ENCODE peak calls at places on chromosomes 5 and 9, in six cellular contexts. One of them, this sample, is unnamed.

GRCh38 chr5:167708449-167708848 is 583.0 kb upstream of the WWC1 start:
- DNase-seq in thoracic aorta: no peak
- DNase-seq in body of pancreas: no peak
- DNase-seq in stomach: no peak
- DNase-seq in cardiac muscle cell: no peak
- DNase-seq in endodermal cell: peak; percentile 66
- DNase-seq in this sample: peak; percentile 42

GRCh38 chr5:14935341-14935740 is 63.8 kb upstream of the ANKH start:
- DNase-seq in thoracic aorta: no peak
- DNase-seq in body of pancreas: no peak
- DNase-seq in stomach: no peak
- DNase-seq in cardiac muscle cell: no peak
- DNase-seq in endodermal cell: no peak
- DNase-seq in this sample: no peak

GRCh38 chr9:94082956-94083355 is 1.3 kb upstream of the PTPDC1 start:
- DNase-seq in thoracic aorta: no peak
- DNase-seq in body of pancreas: no peak
- DNase-seq in stomach: no peak
- DNase-seq in cardiac muscle cell: peak; percentile 71
- DNase-seq in endodermal cell: no peak
- DNase-seq in this sample: no peak

GRCh38 chr9:100725376-100725775 is 147.5 kb downstream of the CAVIN4 start:
- DNase-seq in thoracic aorta: no peak
- DNase-seq in body of pancreas: no peak
- DNase-seq in stomach: no peak
- DNase-seq in cardiac muscle cell: peak; percentile 70
- DNase-seq in endodermal cell: no peak
- DNase-seq in this sample: no peak

GRCh38 chr5:42157215-42157614 is 232.1 kb downstream of the FBXO4 start:
- DNase-seq in thoracic aorta: no peak
- DNase-seq in body of pancreas: no peak
- DNase-seq in stomach: no peak
- DNase-seq in cardiac muscle cell: no peak
- DNase-seq in endodermal cell: no peak
- DNase-seq in this sample: no peak

GRCh38 chr5:61582421-61582820 is 250.4 kb downstream of the ZSWIM6 start:
- DNase-seq in thoracic aorta: no peak
- DNase-seq in body of pancreas: no peak
- DNase-seq in stomach: no peak
- DNase-seq in cardiac muscle cell: peak; percentile 60
- DNase-seq in endodermal cell: no peak
- DNase-seq in this sample: no peak

GRCh38 chr9:27086818-27087680 is 22.0 kb upstream of the TEK start:
- DNase-seq in thoracic aorta: no peak
- DNase-seq in body of pancreas: no peak
- DNase-seq in stomach: no peak
- DNase-seq in cardiac muscle cell: peak; percentile 67
- DNase-seq in endodermal cell: no peak
- DNase-seq in this sample: no peak

GRCh38 chr9:91750343-91750742 is 199.7 kb downstream of the ROR2 start:
- DNase-seq in thoracic aorta: no peak
- DNase-seq in body of pancreas: no peak
- DNase-seq in stomach: no peak
- DNase-seq in cardiac muscle cell: no peak
- DNase-seq in endodermal cell: no peak
- DNase-seq in this sample: no peak

GRCh38 chr5:611731-612486 is at the start of gene CEP72:
- DNase-seq in thoracic aorta: peak; percentile 57
- DNase-seq in body of pancreas: peak; percentile 90
- DNase-seq in stomach: peak; percentile 92
- DNase-seq in cardiac muscle cell: peak; percentile 90
- DNase-seq in endodermal cell: peak; percentile 97
- DNase-seq in this sample: peak; percentile 99

GRCh38 chr5:154970759-154971158 is 29.9 kb downstream of the MRPL22 start:
- DNase-seq in thoracic aorta: no peak
- DNase-seq in body of pancreas: no peak
- DNase-seq in stomach: no peak
- DNase-seq in cardiac muscle cell: peak; percentile 14
- DNase-seq in endodermal cell: no peak
- DNase-seq in this sample: no peak

GRCh38 chr5:147935032-147935431 is 28.7 kb upstream of the C5orf46 start:
- DNase-seq in thoracic aorta: no peak
- DNase-seq in body of pancreas: peak; percentile 53
- DNase-seq in stomach: no peak
- DNase-seq in cardiac muscle cell: peak; percentile 63
- DNase-seq in endodermal cell: no peak
- DNase-seq in this sample: peak; percentile 52

GRCh38 chr5:117454716-117455212 is 880.1 kb upstream of the SEMA6A start:
- DNase-seq in thoracic aorta: no peak
- DNase-seq in body of pancreas: peak; percentile 73
- DNase-seq in stomach: peak; percentile 61
- DNase-seq in cardiac muscle cell: peak; percentile 41
- DNase-seq in endodermal cell: peak; percentile 93
- DNase-seq in this sample: no peak

GRCh38 chr5:160209917-160210316 is 19.4 kb upstream of the FABP6 start:
- DNase-seq in thoracic aorta: no peak
- DNase-seq in body of pancreas: peak; percentile 6
- DNase-seq in stomach: no peak
- DNase-seq in cardiac muscle cell: no peak
- DNase-seq in endodermal cell: no peak
- DNase-seq in this sample: no peak

GRCh38 chr9:132312426-132312825 is 42.4 kb downstream of the SETX start:
- DNase-seq in thoracic aorta: no peak
- DNase-seq in body of pancreas: no peak
- DNase-seq in stomach: no peak
- DNase-seq in cardiac muscle cell: no peak
- DNase-seq in endodermal cell: no peak
- DNase-seq in this sample: no peak

GRCh38 chr5:33524476-33524875 is 83.7 kb downstream of the TARS1 start:
- DNase-seq in thoracic aorta: no peak
- DNase-seq in body of pancreas: no peak
- DNase-seq in stomach: no peak
- DNase-seq in cardiac muscle cell: no peak
- DNase-seq in endodermal cell: no peak
- DNase-seq in this sample: no peak

GRCh38 chr5:115170128-115170923 is 618 bp upstream of the TRIM36 start:
- DNase-seq in thoracic aorta: no peak
- DNase-seq in body of pancreas: no peak
- DNase-seq in stomach: no peak
- DNase-seq in cardiac muscle cell: no peak
- DNase-seq in endodermal cell: peak; percentile 89
- DNase-seq in this sample: peak; percentile 64

GRCh38 chr5:126808619-126809018 is 31.7 kb downstream of the LMNB1 start:
- DNase-seq in thoracic aorta: no peak
- DNase-seq in body of pancreas: no peak
- DNase-seq in stomach: no peak
- DNase-seq in cardiac muscle cell: peak; percentile 67
- DNase-seq in endodermal cell: no peak
- DNase-seq in this sample: no peak

GRCh38 chr9:91659529-91660294 is 236.1 kb upstream of the NFIL3 start:
- DNase-seq in thoracic aorta: no peak
- DNase-seq in body of pancreas: no peak
- DNase-seq in stomach: no peak
- DNase-seq in cardiac muscle cell: peak; percentile 44
- DNase-seq in endodermal cell: peak; percentile 76
- DNase-seq in this sample: peak; percentile 77

GRCh38 chr5:139689631-139690384 is 41.7 kb downstream of the CXXC5 start:
- DNase-seq in thoracic aorta: no peak
- DNase-seq in body of pancreas: peak; percentile 90
- DNase-seq in stomach: peak; percentile 74
- DNase-seq in cardiac muscle cell: peak; percentile 62
- DNase-seq in endodermal cell: peak; percentile 88
- DNase-seq in this sample: peak; percentile 86

GRCh38 chr9:137298401-137298982 is 3.6 kb downstream of the NRARP start:
- DNase-seq in thoracic aorta: no peak
- DNase-seq in body of pancreas: no peak
- DNase-seq in stomach: peak; percentile 70
- DNase-seq in cardiac muscle cell: peak; percentile 61
- DNase-seq in endodermal cell: peak; percentile 63
- DNase-seq in this sample: no peak

GRCh38 chr9:137300607-137301085 is 1.4 kb downstream of the NRARP start:
- DNase-seq in thoracic aorta: no peak
- DNase-seq in body of pancreas: peak; percentile 53
- DNase-seq in stomach: no peak
- DNase-seq in cardiac muscle cell: no peak
- DNase-seq in endodermal cell: peak; percentile 84
- DNase-seq in this sample: peak; percentile 92

GRCh38 chr9:137301086-137301947 is 754 bp downstream of the NRARP start:
- DNase-seq in thoracic aorta: no peak
- DNase-seq in body of pancreas: peak; percentile 71
- DNase-seq in stomach: peak; percentile 68
- DNase-seq in cardiac muscle cell: peak; percentile 74
- DNase-seq in endodermal cell: peak; percentile 85
- DNase-seq in this sample: peak; percentile 93

GRCh38 chr9:137298983-137299521 is 3.0 kb downstream of the NRARP start:
- DNase-seq in thoracic aorta: no peak
- DNase-seq in body of pancreas: no peak
- DNase-seq in stomach: no peak
- DNase-seq in cardiac muscle cell: no peak
- DNase-seq in endodermal cell: peak; percentile 82
- DNase-seq in this sample: no peak

DNA sequence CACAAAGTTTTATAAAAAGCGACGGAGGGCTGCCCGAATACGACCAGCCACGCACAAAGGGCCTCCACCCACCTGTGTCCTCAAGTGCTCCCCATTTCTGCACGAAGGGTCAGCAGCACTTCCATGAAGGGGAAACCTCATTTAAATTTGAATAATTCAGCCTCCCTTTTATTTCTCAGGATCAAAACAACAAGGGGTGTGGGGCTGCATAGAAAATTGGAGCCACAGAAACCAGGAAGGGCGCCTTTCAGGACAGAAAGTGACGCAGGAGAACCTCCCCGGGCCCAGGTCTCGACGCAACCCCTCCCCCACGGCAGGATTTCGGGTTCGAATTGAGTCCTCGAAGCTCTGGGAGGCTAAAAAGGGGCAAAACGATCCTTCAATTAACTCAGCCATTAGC is 2.1 kb downstream of the NRARP start:
- DNase-seq in thoracic aorta: no peak
- DNase-seq in body of pancreas: peak; percentile 71
- DNase-seq in stomach: no peak
- DNase-seq in cardiac muscle cell: no peak
- DNase-seq in endodermal cell: peak; percentile 73
- DNase-seq in this sample: no peak
- H3K4me3 ChIP-seq in thoracic aorta: peak overlapping the region; percentile 23
- H3K4me3 ChIP-seq in body of pancreas: peak overlapping the region; percentile 43
- H3K4me3 ChIP-seq in stomach: peak overlapping the region; percentile 62
- H3K4me3 ChIP-seq in cardiac muscle cell: peak overlapping the region; percentile 60
- H3K4me3 ChIP-seq in endodermal cell: peak overlapping the region; percentile 90
- H3K4me3 ChIP-seq in this sample: peak overlapping the region; percentile 95

GRCh38 chr5:95815143-95815729 is 7.3 kb downstream of the GLRX start:
- DNase-seq in thoracic aorta: no peak
- DNase-seq in body of pancreas: no peak
- DNase-seq in stomach: no peak
- DNase-seq in cardiac muscle cell: no peak
- DNase-seq in endodermal cell: no peak
- DNase-seq in this sample: no peak

GRCh38 chr5:95818181-95819147 is 4.1 kb downstream of the GLRX start:
- DNase-seq in thoracic aorta: no peak
- DNase-seq in body of pancreas: peak; percentile 51
- DNase-seq in stomach: peak; percentile 33
- DNase-seq in cardiac muscle cell: no peak
- DNase-seq in endodermal cell: no peak
- DNase-seq in this sample: no peak

GRCh38 chr5:95816803-95817202 is 5.7 kb downstream of the GLRX start:
- DNase-seq in thoracic aorta: no peak
- DNase-seq in body of pancreas: no peak
- DNase-seq in stomach: no peak
- DNase-seq in cardiac muscle cell: no peak
- DNase-seq in endodermal cell: no peak
- DNase-seq in this sample: no peak

GRCh38 chr5:95816341-95816740 is 6.2 kb downstream of the GLRX start:
- DNase-seq in thoracic aorta: no peak
- DNase-seq in body of pancreas: no peak
- DNase-seq in stomach: no peak
- DNase-seq in cardiac muscle cell: no peak
- DNase-seq in endodermal cell: no peak
- DNase-seq in this sample: no peak

DNA sequence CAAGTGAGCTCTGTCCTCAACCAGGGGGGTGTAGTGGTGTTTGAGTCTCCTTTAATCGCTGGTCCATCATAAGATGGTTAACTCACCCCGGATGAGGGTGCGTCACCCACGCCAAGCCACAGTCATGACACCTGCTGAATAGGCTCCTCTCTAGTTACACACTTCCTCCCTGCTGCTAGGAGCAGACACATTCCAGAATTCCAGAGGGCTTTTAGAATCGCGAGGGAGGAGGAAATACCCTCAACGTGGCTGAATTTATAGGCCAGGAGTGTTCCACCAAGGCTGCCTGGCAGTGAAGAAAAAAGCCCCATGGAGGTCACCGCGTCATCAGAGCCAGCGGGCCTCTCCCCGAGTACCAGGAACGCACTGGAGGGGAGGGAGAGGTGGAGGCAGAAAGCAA is 5.1 kb downstream of the GLRX start:
- DNase-seq in thoracic aorta: no peak
- DNase-seq in body of pancreas: no peak
- DNase-seq in stomach: no peak
- DNase-seq in cardiac muscle cell: no peak
- DNase-seq in endodermal cell: no peak
- DNase-seq in this sample: no peak
- H3K4me3 ChIP-seq in thoracic aorta: no peak overlapping the region
- H3K4me3 ChIP-seq in body of pancreas: no peak overlapping the region
- H3K4me3 ChIP-seq in stomach: peak overlapping the region; percentile 77
- H3K4me3 ChIP-seq in cardiac muscle cell: no peak overlapping the region
- H3K4me3 ChIP-seq in endodermal cell: no peak overlapping the region
- H3K4me3 ChIP-seq in this sample: no peak overlapping the region

GRCh38 chr9:124011460-124012301 is at the start of gene LHX2:
- DNase-seq in thoracic aorta: no peak
- DNase-seq in body of pancreas: peak; percentile 22
- DNase-seq in stomach: peak; percentile 37
- DNase-seq in cardiac muscle cell: peak; percentile 89
- DNase-seq in endodermal cell: peak; percentile 97
- DNase-seq in this sample: peak; percentile 96
- H3K4me3 ChIP-seq in thoracic aorta: peak within 1 kb of the TSS; percentile 62
- H3K4me3 ChIP-seq in body of pancreas: no peak within 1 kb of the TSS
- H3K4me3 ChIP-seq in stomach: peak within 1 kb of the TSS; percentile 44
- H3K4me3 ChIP-seq in cardiac muscle cell: peak within 1 kb of the TSS; percentile 33
- H3K4me3 ChIP-seq in endodermal cell: peak within 1 kb of the TSS; percentile 29
- H3K4me3 ChIP-seq in this sample: peak within 1 kb of the TSS; percentile 34

DNA sequence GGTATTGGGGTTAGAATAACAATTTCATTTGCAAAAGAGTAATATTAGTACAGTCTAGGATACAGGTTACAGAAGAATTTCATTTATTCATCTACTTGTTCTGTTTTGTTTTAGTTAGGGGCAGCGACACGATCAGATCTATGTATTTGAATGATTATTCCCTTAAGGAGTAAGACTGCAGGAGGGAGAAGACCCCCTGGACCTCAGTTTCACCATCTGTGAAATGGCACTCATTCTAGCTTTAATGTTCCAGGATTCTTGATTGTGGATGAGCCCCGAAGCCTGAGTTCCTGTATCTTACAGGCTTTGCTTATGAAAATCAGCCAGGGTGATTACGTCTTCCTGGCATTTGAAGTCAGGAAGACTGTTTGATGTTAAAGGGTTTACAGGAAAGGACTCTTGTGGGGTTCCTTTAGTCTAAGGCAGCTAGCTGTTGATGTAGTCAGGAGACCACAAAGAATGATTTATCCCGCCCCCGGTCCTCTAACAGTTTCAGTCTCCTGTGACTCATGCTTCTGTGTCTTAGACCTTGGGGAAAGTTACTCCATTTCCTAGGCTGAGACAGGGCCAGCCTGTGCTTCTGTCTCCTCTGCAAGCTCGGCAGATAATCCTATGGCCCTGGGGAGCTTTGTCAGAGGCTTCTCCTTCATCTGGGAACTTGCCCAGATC is 11.5 kb downstream of the SMIM3 start:
- DNase-seq in thoracic aorta: peak; percentile 34
- DNase-seq in body of pancreas: peak; percentile 77
- DNase-seq in stomach: no peak
- DNase-seq in cardiac muscle cell: peak; percentile 97
- DNase-seq in endodermal cell: peak; percentile 69
- DNase-seq in this sample: no peak
- H3K4me3 ChIP-seq in thoracic aorta: peak overlapping the region; percentile 46
- H3K4me3 ChIP-seq in body of pancreas: no peak overlapping the region
- H3K4me3 ChIP-seq in stomach: no peak overlapping the region
- H3K4me3 ChIP-seq in cardiac muscle cell: no peak overlapping the region
- H3K4me3 ChIP-seq in endodermal cell: no peak overlapping the region
- H3K4me3 ChIP-seq in this sample: no peak overlapping the region